ENCODE peak calls at places on chromosomes 1 and 21, in nine cellular contexts. One of them, this sample, is unnamed.

GRCh38 chr1:87392241-87393192 is 63.8 kb downstream of the LMO4 start:
- DNase-seq in fibroblast of pulmonary artery: peak
- DNase-seq in GM12865: no peak
- DNase-seq in lower leg skin: no peak
- DNase-seq in A549: no peak
- DNase-seq in fibroblast of the aortic adventitia: peak
- DNase-seq in neural progenitor cell: no peak
- DNase-seq in astrocyte of the cerebellum: peak
- DNase-seq in GM12878: no peak
- DNase-seq in this sample: peak

GRCh38 chr1:183353597-183353996 is 64.6 kb downstream of the NMNAT2 start:
- DNase-seq in fibroblast of pulmonary artery: no peak
- DNase-seq in GM12865: no peak
- DNase-seq in lower leg skin: no peak
- DNase-seq in A549: no peak
- DNase-seq in fibroblast of the aortic adventitia: no peak
- DNase-seq in neural progenitor cell: no peak
- DNase-seq in astrocyte of the cerebellum: no peak
- DNase-seq in GM12878: no peak
- DNase-seq in this sample: no peak

GRCh38 chr1:81695741-81696140 is 105.0 kb upstream of the ADGRL2 start:
- DNase-seq in fibroblast of pulmonary artery: peak
- DNase-seq in GM12865: no peak
- DNase-seq in lower leg skin: no peak
- DNase-seq in A549: no peak
- DNase-seq in fibroblast of the aortic adventitia: peak
- DNase-seq in neural progenitor cell: no peak
- DNase-seq in astrocyte of the cerebellum: peak
- DNase-seq in GM12878: no peak
- DNase-seq in this sample: peak

GRCh38 chr1:66262233-66262632 is 271.7 kb upstream of the SGIP1 start:
- DNase-seq in fibroblast of pulmonary artery: peak
- DNase-seq in GM12865: no peak
- DNase-seq in lower leg skin: peak
- DNase-seq in A549: peak
- DNase-seq in fibroblast of the aortic adventitia: peak
- DNase-seq in neural progenitor cell: no peak
- DNase-seq in astrocyte of the cerebellum: no peak
- DNase-seq in GM12878: no peak
- DNase-seq in this sample: peak

GRCh38 chr21:32389337-32390015 is 3.3 kb downstream of the URB1 start:
- DNase-seq in fibroblast of pulmonary artery: no peak
- DNase-seq in GM12865: no peak
- DNase-seq in lower leg skin: no peak
- DNase-seq in A549: no peak
- DNase-seq in fibroblast of the aortic adventitia: peak
- DNase-seq in neural progenitor cell: no peak
- DNase-seq in astrocyte of the cerebellum: no peak
- DNase-seq in GM12878: no peak
- DNase-seq in this sample: peak

GRCh38 chr1:41431490-41432350 is 52.8 kb downstream of the EDN2 start:
- DNase-seq in fibroblast of pulmonary artery: no peak
- DNase-seq in GM12865: no peak
- DNase-seq in lower leg skin: no peak
- DNase-seq in A549: no peak
- DNase-seq in fibroblast of the aortic adventitia: no peak
- DNase-seq in neural progenitor cell: no peak
- DNase-seq in astrocyte of the cerebellum: no peak
- DNase-seq in GM12878: no peak
- DNase-seq in this sample: no peak

GRCh38 chr1:214290399-214291037 is 9.6 kb downstream of the SMYD2 start:
- DNase-seq in fibroblast of pulmonary artery: peak
- DNase-seq in GM12865: no peak
- DNase-seq in lower leg skin: no peak
- DNase-seq in A549: no peak
- DNase-seq in fibroblast of the aortic adventitia: no peak
- DNase-seq in neural progenitor cell: no peak
- DNase-seq in astrocyte of the cerebellum: no peak
- DNase-seq in GM12878: no peak
- DNase-seq in this sample: no peak

GRCh38 chr1:93712741-93713140 is 31.1 kb upstream of the BCAR3 start:
- DNase-seq in fibroblast of pulmonary artery: no peak
- DNase-seq in GM12865: no peak
- DNase-seq in lower leg skin: no peak
- DNase-seq in A549: no peak
- DNase-seq in fibroblast of the aortic adventitia: no peak
- DNase-seq in neural progenitor cell: no peak
- DNase-seq in astrocyte of the cerebellum: no peak
- DNase-seq in GM12878: no peak
- DNase-seq in this sample: no peak

GRCh38 chr1:182003953-182004586 is 57.4 kb downstream of the ZNF648 start:
- DNase-seq in fibroblast of pulmonary artery: no peak
- DNase-seq in GM12865: no peak
- DNase-seq in lower leg skin: no peak
- DNase-seq in A549: no peak
- DNase-seq in fibroblast of the aortic adventitia: no peak
- DNase-seq in neural progenitor cell: no peak
- DNase-seq in astrocyte of the cerebellum: no peak
- DNase-seq in GM12878: no peak
- DNase-seq in this sample: no peak

GRCh38 chr1:155882235-155882634 is 22.9 kb downstream of the SYT11 start:
- DNase-seq in fibroblast of pulmonary artery: no peak
- DNase-seq in GM12865: peak
- DNase-seq in lower leg skin: no peak
- DNase-seq in A549: no peak
- DNase-seq in fibroblast of the aortic adventitia: no peak
- DNase-seq in neural progenitor cell: no peak
- DNase-seq in astrocyte of the cerebellum: no peak
- DNase-seq in GM12878: peak
- DNase-seq in this sample: no peak

GRCh38 chr1:186304982-186305949 is 69.8 kb downstream of the TPR start:
- DNase-seq in fibroblast of pulmonary artery: peak
- DNase-seq in GM12865: peak
- DNase-seq in lower leg skin: no peak
- DNase-seq in A549: peak
- DNase-seq in fibroblast of the aortic adventitia: peak
- DNase-seq in neural progenitor cell: peak
- DNase-seq in astrocyte of the cerebellum: peak
- DNase-seq in GM12878: no peak
- DNase-seq in this sample: peak

GRCh38 chr1:42753070-42753469 is 13.0 kb upstream of the CLDN19 start:
- DNase-seq in fibroblast of pulmonary artery: peak
- DNase-seq in GM12865: no peak
- DNase-seq in lower leg skin: no peak
- DNase-seq in A549: no peak
- DNase-seq in fibroblast of the aortic adventitia: peak
- DNase-seq in neural progenitor cell: no peak
- DNase-seq in astrocyte of the cerebellum: peak
- DNase-seq in GM12878: no peak
- DNase-seq in this sample: peak

GRCh38 chr1:107649023-107649422 is 316.0 kb downstream of the VAV3 start:
- DNase-seq in fibroblast of pulmonary artery: no peak
- DNase-seq in GM12865: no peak
- DNase-seq in lower leg skin: no peak
- DNase-seq in A549: no peak
- DNase-seq in fibroblast of the aortic adventitia: no peak
- DNase-seq in neural progenitor cell: no peak
- DNase-seq in astrocyte of the cerebellum: no peak
- DNase-seq in GM12878: no peak
- DNase-seq in this sample: no peak

GRCh38 chr1:78676347-78676982 is 26.8 kb downstream of the IFI44 start:
- DNase-seq in fibroblast of pulmonary artery: peak
- DNase-seq in GM12865: peak
- DNase-seq in lower leg skin: peak
- DNase-seq in A549: peak
- DNase-seq in fibroblast of the aortic adventitia: peak
- DNase-seq in neural progenitor cell: peak
- DNase-seq in astrocyte of the cerebellum: peak
- DNase-seq in GM12878: no peak
- DNase-seq in this sample: peak

GRCh38 chr1:115457295-115457694 is 119.2 kb upstream of the NGF start:
- DNase-seq in fibroblast of pulmonary artery: peak
- DNase-seq in GM12865: no peak
- DNase-seq in lower leg skin: no peak
- DNase-seq in A549: no peak
- DNase-seq in fibroblast of the aortic adventitia: no peak
- DNase-seq in neural progenitor cell: no peak
- DNase-seq in astrocyte of the cerebellum: no peak
- DNase-seq in GM12878: no peak
- DNase-seq in this sample: no peak

GRCh38 chr1:222813866-222814535 is 838 bp upstream of the DISP1 start:
- DNase-seq in fibroblast of pulmonary artery: no peak
- DNase-seq in GM12865: no peak
- DNase-seq in lower leg skin: no peak
- DNase-seq in A549: no peak
- DNase-seq in fibroblast of the aortic adventitia: peak
- DNase-seq in neural progenitor cell: no peak
- DNase-seq in astrocyte of the cerebellum: no peak
- DNase-seq in GM12878: no peak
- DNase-seq in this sample: peak

GRCh38 chr1:87518794-87519193 is 190.1 kb downstream of the LMO4 start:
- DNase-seq in fibroblast of pulmonary artery: no peak
- DNase-seq in GM12865: no peak
- DNase-seq in lower leg skin: no peak
- DNase-seq in A549: no peak
- DNase-seq in fibroblast of the aortic adventitia: no peak
- DNase-seq in neural progenitor cell: no peak
- DNase-seq in astrocyte of the cerebellum: no peak
- DNase-seq in GM12878: no peak
- DNase-seq in this sample: no peak

GRCh38 chr21:28516996-28517592 is 475.6 kb downstream of the LTN1 start:
- DNase-seq in fibroblast of pulmonary artery: peak
- DNase-seq in GM12865: peak
- DNase-seq in lower leg skin: peak
- DNase-seq in A549: peak
- DNase-seq in fibroblast of the aortic adventitia: no peak
- DNase-seq in neural progenitor cell: peak
- DNase-seq in astrocyte of the cerebellum: no peak
- DNase-seq in GM12878: peak
- DNase-seq in this sample: peak

GRCh38 chr1:212916395-212917133 is 33.8 kb upstream of the VASH2 start:
- DNase-seq in fibroblast of pulmonary artery: peak
- DNase-seq in GM12865: no peak
- DNase-seq in lower leg skin: no peak
- DNase-seq in A549: no peak
- DNase-seq in fibroblast of the aortic adventitia: peak
- DNase-seq in neural progenitor cell: peak
- DNase-seq in astrocyte of the cerebellum: no peak
- DNase-seq in GM12878: no peak
- DNase-seq in this sample: peak
- TF ChIP-seq CTCF in fibroblast of pulmonary artery: no peak
- TF ChIP-seq CTCF in GM12865: no peak
- TF ChIP-seq CTCF in lower leg skin: no peak
- TF ChIP-seq CTCF in A549: no peak
- TF ChIP-seq CTCF in fibroblast of the aortic adventitia: no peak
- TF ChIP-seq CTCF in neural progenitor cell: peak
- TF ChIP-seq CTCF in astrocyte of the cerebellum: no peak
- TF ChIP-seq CTCF in GM12878: no peak
- TF ChIP-seq CTCF in this sample: no peak

GRCh38 chr21:42962360-42963007 is 11.9 kb upstream of the PKNOX1 start:
- DNase-seq in fibroblast of pulmonary artery: no peak
- DNase-seq in GM12865: no peak
- DNase-seq in lower leg skin: no peak
- DNase-seq in A549: no peak
- DNase-seq in fibroblast of the aortic adventitia: no peak
- DNase-seq in neural progenitor cell: no peak
- DNase-seq in astrocyte of the cerebellum: no peak
- DNase-seq in GM12878: no peak
- DNase-seq in this sample: no peak
- H3K4me3 ChIP-seq in fibroblast of pulmonary artery: no peak
- H3K4me3 ChIP-seq in GM12865: no peak
- H3K4me3 ChIP-seq in lower leg skin: no peak
- H3K4me3 ChIP-seq in A549: no peak
- H3K4me3 ChIP-seq in fibroblast of the aortic adventitia: no peak
- H3K4me3 ChIP-seq in neural progenitor cell: no peak
- H3K4me3 ChIP-seq in astrocyte of the cerebellum: no peak
- H3K4me3 ChIP-seq in GM12878: no peak
- H3K4me3 ChIP-seq in this sample: no peak

GRCh38 chr1:22221233-22221780 is 78.4 kb upstream of the WNT4 start:
- DNase-seq in fibroblast of pulmonary artery: no peak
- DNase-seq in GM12865: no peak
- DNase-seq in lower leg skin: no peak
- DNase-seq in A549: no peak
- DNase-seq in fibroblast of the aortic adventitia: no peak
- DNase-seq in neural progenitor cell: no peak
- DNase-seq in astrocyte of the cerebellum: no peak
- DNase-seq in GM12878: no peak
- DNase-seq in this sample: no peak

GRCh38 chr1:22224631-22225030 is 81.7 kb upstream of the WNT4 start:
- DNase-seq in fibroblast of pulmonary artery: no peak
- DNase-seq in GM12865: no peak
- DNase-seq in lower leg skin: no peak
- DNase-seq in A549: no peak
- DNase-seq in fibroblast of the aortic adventitia: no peak
- DNase-seq in neural progenitor cell: no peak
- DNase-seq in astrocyte of the cerebellum: no peak
- DNase-seq in GM12878: no peak
- DNase-seq in this sample: no peak

GRCh38 chr1:22223176-22223575 is 80.3 kb upstream of the WNT4 start:
- DNase-seq in fibroblast of pulmonary artery: no peak
- DNase-seq in GM12865: no peak
- DNase-seq in lower leg skin: no peak
- DNase-seq in A549: no peak
- DNase-seq in fibroblast of the aortic adventitia: no peak
- DNase-seq in neural progenitor cell: no peak
- DNase-seq in astrocyte of the cerebellum: no peak
- DNase-seq in GM12878: no peak
- DNase-seq in this sample: no peak

GRCh38 chr1:22225858-22226584 is 83.1 kb upstream of the WNT4 start:
- DNase-seq in fibroblast of pulmonary artery: no peak
- DNase-seq in GM12865: peak
- DNase-seq in lower leg skin: no peak
- DNase-seq in A549: no peak
- DNase-seq in fibroblast of the aortic adventitia: no peak
- DNase-seq in neural progenitor cell: peak
- DNase-seq in astrocyte of the cerebellum: no peak
- DNase-seq in GM12878: no peak
- DNase-seq in this sample: no peak

GRCh38 chr1:22224091-22224490 is 81.2 kb upstream of the WNT4 start:
- DNase-seq in fibroblast of pulmonary artery: no peak
- DNase-seq in GM12865: no peak
- DNase-seq in lower leg skin: no peak
- DNase-seq in A549: no peak
- DNase-seq in fibroblast of the aortic adventitia: no peak
- DNase-seq in neural progenitor cell: no peak
- DNase-seq in astrocyte of the cerebellum: no peak
- DNase-seq in GM12878: no peak
- DNase-seq in this sample: no peak
- TF ChIP-seq CTCF in fibroblast of pulmonary artery: no peak
- TF ChIP-seq CTCF in GM12865: no peak
- TF ChIP-seq CTCF in lower leg skin: no peak
- TF ChIP-seq CTCF in A549: no peak
- TF ChIP-seq CTCF in fibroblast of the aortic adventitia: no peak
- TF ChIP-seq CTCF in neural progenitor cell: no peak
- TF ChIP-seq CTCF in astrocyte of the cerebellum: no peak
- TF ChIP-seq CTCF in GM12878: no peak
- TF ChIP-seq CTCF in this sample: no peak

DNA sequence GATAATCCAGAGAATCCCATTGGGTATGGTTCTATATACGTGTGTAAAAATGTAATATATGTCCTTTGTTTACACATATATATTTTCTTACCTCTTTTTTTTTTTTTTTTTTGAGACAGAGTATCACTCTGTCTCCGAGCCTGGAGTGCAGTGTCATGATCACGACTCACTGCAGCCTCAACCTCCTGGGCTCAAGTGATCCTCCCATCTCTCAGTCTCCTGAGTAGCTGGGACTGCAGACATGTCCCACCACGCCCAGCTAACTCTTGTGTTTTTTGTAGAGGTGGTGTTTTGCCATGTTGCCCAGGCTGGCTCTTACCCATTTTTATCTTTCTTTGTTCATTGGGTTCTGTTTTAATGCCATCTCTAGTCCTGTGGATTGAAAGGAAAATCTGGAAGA is 59.5 kb downstream of the ZBTB17 start:
- DNase-seq in fibroblast of pulmonary artery: no peak
- DNase-seq in GM12865: no peak
- DNase-seq in lower leg skin: no peak
- DNase-seq in A549: no peak
- DNase-seq in fibroblast of the aortic adventitia: no peak
- DNase-seq in neural progenitor cell: no peak
- DNase-seq in astrocyte of the cerebellum: no peak
- DNase-seq in GM12878: no peak
- DNase-seq in this sample: peak
- H3K4me3 ChIP-seq in fibroblast of pulmonary artery: no peak
- H3K4me3 ChIP-seq in GM12865: peak
- H3K4me3 ChIP-seq in lower leg skin: no peak
- H3K4me3 ChIP-seq in A549: no peak
- H3K4me3 ChIP-seq in fibroblast of the aortic adventitia: no peak
- H3K4me3 ChIP-seq in neural progenitor cell: no peak
- H3K4me3 ChIP-seq in astrocyte of the cerebellum: no peak
- H3K4me3 ChIP-seq in GM12878: peak
- H3K4me3 ChIP-seq in this sample: no peak

This sample was measured in fibroblast of mammary gland.